ENCODE peak calls at places on chromosome X, in seven cellular contexts. M is endodermal cell; B is IMR-90; D is CD4-positive, alpha-beta memory T cell; H is upper lobe of right lung; K is PC-3; Y is testis. C is an unnamed sample. For H3K27me3, the result is how much of the 10 kb centered on the place peaks cover.

GRCh38 chrX:104329731-104330130 is 75.0 kb upstream of the ESX1 start:
- DNase-seq in M (no peak), B (no peak), D (no peak), H (no peak), K (no peak), Y (no peak), C (no peak)

GRCh38 chrX:18973527-18974192 is 10.3 kb downstream of the PHKA2 start:
- DNase-seq in M (no peak), B (no peak), D (no peak), H (no peak), K (peak), Y (peak), C (no peak)

GRCh38 chrX:109840585-109840984 is 107.5 kb upstream of the ACSL4 start:
- DNase-seq in M (no peak), B (peak), D (no peak), H (no peak), K (peak), Y (peak), C (peak)

GRCh38 chrX:12955882-12956703 is 18.8 kb upstream of the TMSB4X start:
- DNase-seq in M (no peak), B (peak), D (peak), H (peak), K (peak), Y (no peak), C (peak)

GRCh38 chrX:154012336-154012991 is 7.2 kb downstream of the IRAK1 start:
- DNase-seq in M (no peak), B (no peak), D (no peak), H (peak), K (no peak), Y (peak), C (no peak)

GRCh38 chrX:19630776-19631707 is 115.7 kb upstream of the MAP3K15 start:
- DNase-seq in M (no peak), B (no peak), D (no peak), H (no peak), K (no peak), Y (no peak), C (no peak)

GRCh38 chrX:30183554-30183953 is 31.8 kb upstream of the MAGEB2 start:
- DNase-seq in M (no peak), B (peak), D (no peak), H (no peak), K (no peak), Y (no peak), C (no peak)

GRCh38 chrX:12210921-12211320 is 72.6 kb downstream of the FRMPD4 start:
- DNase-seq in M (no peak), B (peak), D (no peak), H (no peak), K (peak), Y (no peak), C (no peak)

GRCh38 chrX:149628280-149628679 is 3.3 kb downstream of the TMEM185A start:
- DNase-seq in M (no peak), B (no peak), D (no peak), H (no peak), K (peak), Y (no peak), C (no peak)

DNA sequence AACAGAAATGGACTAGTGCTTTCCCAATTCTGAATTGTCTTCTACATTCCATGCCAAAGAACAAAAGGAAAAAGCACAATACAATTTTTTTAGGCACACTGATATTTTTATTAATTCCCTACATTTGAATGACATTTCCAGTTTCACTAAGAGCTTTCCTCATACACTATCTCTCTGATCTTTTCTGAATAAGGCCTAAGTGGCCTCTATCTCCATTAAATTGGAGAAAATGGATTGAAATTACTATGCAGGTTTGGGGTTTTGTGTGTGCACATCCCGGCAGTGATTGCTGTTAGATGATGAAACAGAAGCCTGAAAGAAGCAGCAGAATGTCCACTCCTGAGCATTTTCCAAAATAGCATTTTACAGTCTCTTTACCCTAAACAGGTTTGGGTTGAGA is 104.0 kb downstream of the ATP11C start:
- DNase-seq in M (no peak), B (no peak), D (no peak), H (no peak), K (no peak), Y (no peak), C (no peak)
- H3K4me3 ChIP-seq in M (no peak), B (no peak), D (no peak), H (no peak), K (no peak), Y (no peak), C (no peak)

GRCh38 chrX:106281383-106281782 is 113.3 kb downstream of the PWWP3B start:
- DNase-seq in M (no peak), B (no peak), D (no peak), H (no peak), K (no peak), Y (no peak), C (no peak)

GRCh38 chrX:106284431-106285025 is 116.4 kb downstream of the PWWP3B start:
- DNase-seq in M (no peak), B (no peak), D (no peak), H (no peak), K (peak), Y (no peak), C (no peak)

DNA sequence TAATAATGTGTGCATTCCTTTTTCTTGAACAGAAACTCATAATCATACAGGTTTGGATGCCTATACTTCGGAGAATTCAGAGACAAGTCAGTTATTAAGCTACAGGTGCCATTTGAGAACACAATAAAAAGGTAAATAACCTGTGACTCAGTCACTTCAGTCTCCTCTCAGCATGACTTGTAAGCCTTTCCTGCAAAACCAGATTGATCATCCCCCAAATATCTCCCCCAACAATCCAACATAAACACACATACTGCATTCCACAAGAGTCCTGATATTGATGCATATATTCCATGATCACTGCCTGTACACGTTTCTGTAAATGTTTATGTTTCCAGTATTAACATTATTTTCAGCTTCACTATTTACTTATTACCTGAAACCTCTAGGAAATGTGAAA is 110.8 kb downstream of the PWWP3B start:
- DNase-seq in M (no peak), B (no peak), D (no peak), H (no peak), K (peak), Y (no peak), C (no peak)
- H3K27me3 ChIP-seq in M (under half), B (under half), D (under half), H (under half), K (under half), Y (under half), C (under half)

GRCh38 chrX:96410927-96411326 is 273.7 kb upstream of the DIAPH2 start:
- DNase-seq in M (no peak), B (no peak), D (no peak), H (no peak), K (no peak), Y (no peak), C (no peak)
- H3K4me3 ChIP-seq in M (no peak), B (no peak), D (no peak), H (no peak), K (no peak), Y (no peak), C (no peak)

GRCh38 chrX:123083924-123084323 is 100.2 kb upstream of the GRIA3 start:
- DNase-seq in M (no peak), B (no peak), D (no peak), H (no peak), K (peak), Y (no peak), C (no peak)
- H3K27me3 ChIP-seq in M (under half), B (under half), D (under half), H (under half), K (under half), Y (under half), C (under half)

DNA sequence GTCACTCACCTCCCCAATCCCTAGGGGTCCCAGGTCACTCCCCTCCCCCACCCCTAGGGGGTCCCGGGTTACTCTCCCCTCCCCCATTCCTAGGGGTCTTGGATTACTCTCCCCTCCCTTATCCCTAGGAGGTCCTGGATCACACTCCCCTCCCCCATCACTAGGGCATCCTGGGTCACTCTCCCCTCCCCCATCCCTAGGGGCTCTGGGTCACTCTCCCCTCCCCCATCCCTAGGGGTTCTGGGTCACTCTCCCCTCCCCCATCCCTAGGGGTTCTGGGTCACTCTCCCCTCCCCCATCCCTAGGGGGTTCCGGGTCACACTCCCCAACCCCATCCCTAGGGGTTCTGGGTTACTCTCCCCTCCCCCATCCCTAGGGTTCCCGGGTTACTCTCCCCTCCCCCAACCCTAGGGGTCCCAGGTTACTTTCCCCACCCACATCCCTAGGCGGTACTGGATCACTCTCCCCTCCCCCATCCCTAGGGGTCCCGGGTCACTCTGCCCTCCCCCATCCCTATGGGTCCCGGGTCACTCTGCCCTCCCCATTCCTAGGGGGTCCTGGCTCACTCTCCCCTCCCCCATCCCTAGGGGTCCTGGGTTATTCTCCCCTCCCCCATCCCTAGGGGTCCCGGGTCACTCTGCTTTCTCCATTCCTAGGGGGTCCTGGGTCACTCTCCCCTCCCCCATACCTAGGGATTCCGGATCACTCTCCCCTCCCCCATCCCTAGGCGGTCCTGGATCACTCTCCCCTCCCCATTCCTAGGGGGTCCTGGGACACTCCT is 2.1 kb downstream of the ASMTL start:
- DNase-seq in M (peak), B (no peak), D (no peak), H (peak), K (no peak), Y (peak), C (no peak)
- H3K4me3 ChIP-seq in M (peak), B (no peak), D (no peak), H (no peak), K (no peak), Y (no peak), C (no peak)